ENCODE peak calls at places on chromosomes 13 and 19, in four cellular contexts. V, A, N and I are unnamed samples.

GRCh38 chr13:40060318-40061007 is 405.0 kb downstream of the COG6 start:
- DNase-seq in V (peak; percentile 55), A (no peak), N (no peak), I (no peak)

GRCh38 chr19:39438270-39438934 is 2.7 kb upstream of the RPS16 start:
- DNase-seq in V (no peak), A (no peak), N (no peak), I (no peak)

GRCh38 chr19:31533114-31533513 is 183.9 kb upstream of the TSHZ3 start:
- DNase-seq in V (no peak), A (no peak), N (peak; percentile 40), I (no peak)

GRCh38 chr19:14529254-14530004 is at the start of gene TECR:
- DNase-seq in V (peak; percentile 100), A (peak; percentile 100), N (peak; percentile 100), I (peak; percentile 100)

GRCh38 chr13:83666126-83666525 is 216.1 kb downstream of the SLITRK1 start:
- DNase-seq in V (no peak), A (no peak), N (no peak), I (no peak)

GRCh38 chr19:38497907-38498306 is 64.4 kb downstream of the RYR1 start:
- DNase-seq in V (no peak), A (no peak), N (no peak), I (no peak)

GRCh38 chr19:34639491-34640085 is 37.4 kb downstream of the SCGB2B2 start:
- DNase-seq in V (no peak), A (peak; percentile 66), N (no peak), I (peak; percentile 69)

GRCh38 chr19:19113040-19113541 is 25.2 kb downstream of the TMEM161A start:
- DNase-seq in V (no peak), A (no peak), N (no peak), I (no peak)

GRCh38 chr19:50636317-50637085 is 3.2 kb downstream of the SYT3 start:
- DNase-seq in V (no peak), A (no peak), N (no peak), I (no peak)

GRCh38 chr19:54325194-54325621 is 12.2 kb upstream of the LILRA5 start:
- DNase-seq in V (no peak), A (peak; percentile 64), N (no peak), I (peak; percentile 33)

GRCh38 chr13:71912524-71912923 is 45.5 kb upstream of the DACH1 start:
- DNase-seq in V (no peak), A (no peak), N (no peak), I (no peak)

GRCh38 chr13:82758056-82758455 is 1124.2 kb downstream of the SLITRK1 start:
- DNase-seq in V (no peak), A (no peak), N (no peak), I (no peak)

GRCh38 chr13:83883061-83883523 is 818 bp upstream of the SLITRK1 start:
- DNase-seq in V (no peak), A (no peak), N (no peak), I (no peak)

GRCh38 chr13:75405976-75406703 is 75.8 kb downstream of the TBC1D4 start:
- DNase-seq in V (no peak), A (no peak), N (no peak), I (no peak)

GRCh38 chr13:19818223-19818842 is 35.6 kb upstream of the PSPC1 start:
- DNase-seq in V (peak; percentile 15), A (peak; percentile 3), N (no peak), I (peak; percentile 3)

GRCh38 chr19:4537953-4538600 is 1.8 kb downstream of the LRG1 start:
- DNase-seq in V (no peak), A (no peak), N (no peak), I (no peak)

GRCh38 chr19:4541114-4541805 is 1.4 kb upstream of the LRG1 start:
- DNase-seq in V (no peak), A (no peak), N (no peak), I (no peak)

GRCh38 chr19:4539169-4539696 is 603 bp downstream of the LRG1 start:
- DNase-seq in V (no peak), A (no peak), N (no peak), I (no peak)

GRCh38 chr19:4538601-4538954 is 1.3 kb downstream of the LRG1 start:
- DNase-seq in V (no peak), A (no peak), N (no peak), I (no peak)

DNA sequence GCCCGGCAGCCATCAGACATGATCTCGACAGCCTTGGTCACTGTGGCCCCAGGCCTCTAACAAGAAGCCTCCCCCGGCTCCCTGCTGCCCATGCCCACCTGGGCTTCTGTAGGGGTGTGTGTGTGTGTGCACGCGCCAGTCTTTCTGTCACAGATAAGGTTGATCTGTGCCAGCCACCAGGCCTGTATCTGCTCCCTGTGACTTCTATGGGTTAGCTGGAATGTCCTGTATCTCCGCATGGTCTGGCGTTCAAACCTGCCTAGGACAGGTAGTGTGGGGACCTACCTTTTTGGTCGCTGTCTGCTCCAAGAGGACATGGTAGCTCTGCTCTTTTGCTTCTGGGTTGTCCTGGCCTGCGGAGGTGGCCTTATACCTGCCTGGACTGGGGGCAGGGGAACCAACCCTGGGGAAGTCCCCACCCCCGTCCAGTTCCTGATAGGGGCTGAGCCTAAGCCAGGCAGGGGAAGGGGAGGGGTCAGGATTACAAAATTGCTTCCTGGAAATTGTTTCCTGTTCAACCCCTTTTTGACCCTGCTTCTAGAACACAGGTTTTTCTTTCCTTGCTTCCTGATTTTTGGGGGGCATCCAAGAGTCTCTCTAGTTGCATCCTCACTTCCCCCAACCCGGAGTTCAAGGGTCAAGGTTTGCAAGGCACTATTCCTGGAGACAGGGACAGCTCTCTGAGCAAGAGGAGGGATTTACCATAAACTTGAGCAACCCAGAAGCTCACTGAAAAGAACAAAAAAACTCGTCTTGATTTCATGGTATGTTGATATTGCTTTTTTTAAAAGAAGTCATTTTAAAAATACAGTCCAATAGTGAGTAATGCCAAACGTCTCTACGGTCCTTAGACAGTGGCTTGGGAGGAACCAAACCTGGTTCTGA is at the start of gene LRG1:
- DNase-seq in V (no peak), A (no peak), N (no peak), I (no peak)
- H3K4me3 ChIP-seq in V (no peak within 1 kb of the TSS), A (no peak within 1 kb of the TSS), N (no peak within 1 kb of the TSS), I (peak within 1 kb of the TSS; percentile 56)

DNA sequence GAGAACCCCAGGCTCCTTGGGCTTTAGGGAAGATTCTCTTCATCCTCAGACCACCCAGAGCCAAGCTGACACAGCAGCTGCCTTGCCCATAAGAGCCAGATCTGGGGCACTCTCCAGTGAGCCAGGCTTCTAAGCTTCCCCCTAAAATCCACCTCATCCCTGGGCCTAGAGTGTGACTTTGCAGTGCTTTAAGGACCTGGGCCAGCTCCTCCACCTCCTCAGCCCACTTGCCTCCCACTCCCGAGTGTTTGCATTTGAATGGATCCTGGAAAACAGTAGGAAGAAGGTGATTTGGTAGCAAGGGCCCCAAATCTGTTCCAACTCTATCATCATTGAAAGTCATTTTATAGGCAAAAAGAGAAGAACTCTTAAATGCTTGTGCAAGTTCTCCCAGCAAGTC is 108.7 kb upstream of the UBL3 start:
- DNase-seq in V (no peak), A (no peak), N (no peak), I (no peak)
- H3K4me1 ChIP-seq in V (no peaks in the 10 kb centered on the region), A (peaks cover 45% of the 10 kb centered on the region), N (no peaks in the 10 kb centered on the region), I (peaks cover 35% of the 10 kb centered on the region)

GRCh38 chr19:7965921-7966665 is 22.6 kb upstream of the TIMM44 start:
- DNase-seq in V (no peak), A (no peak), N (no peak), I (no peak)
- H3K27ac ChIP-seq in V (no peak overlapping the region), A (no peak overlapping the region), N (no peak overlapping the region), I (no peak overlapping the region)

GRCh38 chr19:7979011-7979410 is 26.4 kb downstream of the ELAVL1 start:
- DNase-seq in V (no peak), A (no peak), N (no peak), I (no peak)
- H3K4me3 ChIP-seq in V (no peak overlapping the region), A (no peak overlapping the region), N (no peak overlapping the region), I (no peak overlapping the region)

DNA sequence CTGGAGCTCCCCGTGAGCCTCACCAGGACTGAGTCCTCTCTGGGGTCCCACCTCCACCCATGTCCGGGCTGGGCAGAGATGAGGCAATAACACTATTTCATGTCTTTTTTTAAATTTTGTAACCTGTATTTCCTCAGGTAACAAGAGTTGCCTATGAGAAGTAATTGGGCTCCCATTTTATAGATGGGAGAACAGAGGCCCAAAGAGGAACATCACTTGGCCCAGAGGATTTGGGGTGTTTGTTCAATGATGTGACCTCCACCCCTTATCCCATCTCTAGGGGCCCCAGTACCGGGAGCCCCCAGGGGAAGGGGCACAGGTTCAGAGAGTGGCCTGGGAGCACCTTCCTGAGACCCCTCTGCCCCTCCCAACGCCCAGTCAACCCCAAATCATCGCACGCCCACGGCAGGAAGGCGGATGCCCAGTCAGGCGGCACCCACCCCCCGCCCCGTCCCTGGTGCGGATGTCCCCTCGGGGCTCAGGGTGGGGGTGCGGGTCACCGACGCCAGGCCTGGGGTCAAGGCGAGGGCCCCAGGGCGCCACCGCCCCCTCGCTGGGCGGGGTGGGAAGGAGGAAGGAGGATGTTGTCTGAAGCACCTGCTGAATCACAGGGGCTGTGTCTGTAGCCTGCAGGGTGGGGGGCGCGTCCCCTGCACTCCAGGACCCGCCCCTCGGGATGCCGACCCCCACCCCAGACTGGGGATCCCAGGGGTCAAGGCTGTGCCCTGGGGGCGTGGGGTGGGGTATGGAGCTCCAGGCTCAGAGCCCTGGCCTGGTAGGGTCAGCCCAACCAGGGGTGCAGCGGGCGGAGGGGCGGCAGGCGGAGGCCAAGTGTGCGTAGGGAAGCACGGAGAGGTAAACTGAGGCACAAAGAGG is 9.0 kb upstream of the CIRBP start:
- DNase-seq in V (peak; percentile 60), A (peak; percentile 38), N (no peak), I (peak; percentile 51)
- H3K4me1 ChIP-seq in V (peaks cover 52% of the 10 kb centered on the region), A (peaks cover 75% of the 10 kb centered on the region), N (peaks cover 84% of the 10 kb centered on the region), I (peaks cover 64% of the 10 kb centered on the region)

DNA sequence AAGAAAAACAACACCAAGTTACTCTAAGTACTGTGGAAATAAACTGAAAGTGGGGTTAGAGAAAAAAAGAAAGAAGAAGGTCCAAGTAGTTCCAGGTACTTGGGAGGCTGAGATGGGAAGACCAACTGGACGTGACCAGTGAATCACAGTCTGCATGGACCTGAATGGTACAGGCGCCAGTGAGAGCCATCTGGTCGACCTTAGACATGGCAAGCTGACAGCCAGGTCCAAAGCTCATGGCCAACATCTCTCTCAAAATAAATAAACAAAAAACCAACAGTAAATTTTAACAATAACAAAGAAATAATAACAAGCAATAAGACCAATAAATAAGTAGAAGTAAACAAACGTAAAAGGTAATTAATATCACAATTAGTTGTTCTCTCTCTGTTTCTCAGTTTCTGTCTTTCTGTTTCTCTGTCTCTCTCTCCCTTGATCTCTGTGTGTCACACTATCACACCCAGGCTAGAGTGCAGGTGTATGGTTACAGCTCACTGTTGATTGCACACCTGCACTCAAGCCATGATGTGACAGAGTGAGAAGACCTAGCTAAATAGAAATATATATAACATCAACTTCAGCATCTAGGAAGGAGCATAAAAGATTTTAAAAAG is 31.6 kb upstream of the ZNF724 start:
- DNase-seq in V (no peak), A (no peak), N (no peak), I (no peak)
- H3K27ac ChIP-seq in V (no peak overlapping the region), A (no peak overlapping the region), N (no peak overlapping the region), I (no peak overlapping the region)

GRCh38 chr19:45960595-45961235 is 12.9 kb downstream of the NOVA2 start:
- DNase-seq in V (no peak), A (no peak), N (no peak), I (no peak)
- H3K4me3 ChIP-seq in V (no peak overlapping the region), A (no peak overlapping the region), N (no peak overlapping the region), I (no peak overlapping the region)

DNA sequence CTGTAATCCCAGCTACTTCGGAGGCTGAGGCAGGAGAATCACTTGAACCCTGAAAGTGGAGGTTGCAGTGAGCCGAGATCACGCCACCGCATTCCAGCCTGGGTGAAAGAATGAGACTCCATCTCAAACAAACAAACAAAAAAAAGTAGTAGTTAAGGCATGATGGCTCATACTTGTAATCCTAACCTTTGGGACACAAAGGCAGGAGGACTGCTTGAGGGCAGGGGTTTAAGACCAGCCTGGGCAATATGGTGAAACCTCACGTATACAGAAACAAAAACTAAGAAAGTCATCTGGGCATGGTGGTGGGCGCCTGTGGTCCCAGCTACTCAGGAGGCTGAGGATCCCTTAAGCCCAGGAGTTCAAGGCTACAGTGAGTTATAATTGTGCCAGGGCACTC is 1.8 kb downstream of the DNMT1 start:
- DNase-seq in V (no peak), A (no peak), N (no peak), I (no peak)
- H3K4me1 ChIP-seq in V (peaks cover 8% of the 10 kb centered on the region), A (peaks cover 44% of the 10 kb centered on the region), N (peaks cover 27% of the 10 kb centered on the region), I (peaks cover 43% of the 10 kb centered on the region)

GRCh38 chr13:108342369-108343289 is 73.1 kb downstream of the TNFSF13B start:
- DNase-seq in V (no peak), A (peak; percentile 56), N (no peak), I (peak; percentile 69)
- H3K27ac ChIP-seq in V (no peak overlapping the region), A (peak overlapping the region; percentile 15), N (no peak overlapping the region), I (peak overlapping the region; percentile 65)